ENCODE peak calls at places on chromosomes 1 and 21, in ten cellular contexts. N is omental fat pad; P is T-helper 2 cell; T is osteocyte; W is activated CD4-positive, CD25-positive, alpha-beta regulatory T cell treated with anti-CD3 and anti-CD28 coated beads, Interleukin-2, amount 50 U/mL, for 72 hours; K is neural crest cell; V is ELR; I is mesendoderm; Y is EL; Z is stimulated activated CD4-positive, alpha-beta T cell treated with anti-CD3 and anti-CD28 coated beads, TNF-alpha, amount 100 ng/mL, for 24 hours. O is an unnamed sample.

GRCh38 chr1:99441234-99442095 is 177.2 kb downstream of the PLPPR4 start:
- DNase-seq in N (no peak), P (no peak), T (no peak), W (no peak), K (no peak), V (peak; percentile 64), I (no peak), Y (peak; percentile 81), Z (no peak), O (peak; percentile 85)

GRCh38 chr21:33761104-33762036 is 119.1 kb downstream of the ITSN1 start:
- DNase-seq in N (no peak), P (no peak), T (no peak), W (no peak), K (no peak), V (peak; percentile 97), I (peak; percentile 54), Y (peak; percentile 98), Z (no peak), O (peak; percentile 99)

GRCh38 chr1:218224101-218224500 is 61.0 kb upstream of the RRP15 start:
- DNase-seq in N (no peak), P (no peak), T (no peak), W (no peak), K (no peak), V (no peak), I (no peak), Y (no peak), Z (no peak), O (no peak)

GRCh38 chr1:103459385-103459784 is 66.1 kb upstream of the RNPC3 start:
- DNase-seq in N (no peak), P (no peak), T (no peak), W (no peak), K (no peak), V (peak; percentile 7), I (no peak), Y (peak; percentile 7), Z (no peak), O (no peak)

GRCh38 chr1:40032240-40032891 is 8.2 kb upstream of the CAP1 start:
- DNase-seq in N (no peak), P (peak; percentile 39), T (no peak), W (peak; percentile 37), K (peak; percentile 53), V (peak; percentile 70), I (peak; percentile 56), Y (peak; percentile 61), Z (peak; percentile 23), O (peak; percentile 65)

GRCh38 chr1:2234762-2235113 is 6.6 kb downstream of the SKI start:
- DNase-seq in N (no peak), P (no peak), T (no peak), W (no peak), K (no peak), V (no peak), I (no peak), Y (no peak), Z (no peak), O (no peak)

GRCh38 chr21:32196001-32196400 is 82.8 kb downstream of the MIS18A start:
- DNase-seq in N (no peak), P (no peak), T (peak; percentile 25), W (no peak), K (no peak), V (no peak), I (no peak), Y (no peak), Z (no peak), O (no peak)

GRCh38 chr1:20124451-20125057 is 5.2 kb upstream of the PLA2G2D start:
- DNase-seq in N (peak; percentile 53), P (no peak), T (no peak), W (no peak), K (no peak), V (peak; percentile 72), I (no peak), Y (peak; percentile 80), Z (no peak), O (peak; percentile 95)

GRCh38 chr1:54107131-54107530 is 45.7 kb downstream of the CDCP2 start:
- DNase-seq in N (no peak), P (no peak), T (no peak), W (peak; percentile 9), K (no peak), V (peak; percentile 56), I (peak; percentile 56), Y (peak; percentile 48), Z (no peak), O (peak; percentile 30)

GRCh38 chr21:26550357-26550756 is 22.7 kb downstream of the CYYR1 start:
- DNase-seq in N (no peak), P (no peak), T (no peak), W (no peak), K (no peak), V (no peak), I (no peak), Y (no peak), Z (no peak), O (no peak)

GRCh38 chr1:230632273-230632873 is 9.9 kb upstream of the COG2 start:
- DNase-seq in N (no peak), P (no peak), T (no peak), W (no peak), K (peak; percentile 9), V (peak; percentile 61), I (peak; percentile 83), Y (peak; percentile 49), Z (no peak), O (peak; percentile 61)

O was measured in M059J.